ENCODE peak calls at places on chromosomes 2 and 18, in eight cellular contexts. O, R, G, D, L, K, C and B are unnamed samples.
A peak's percentile ranks its signal among the peaks of the same experiment; 100 is the strongest.

GRCh38 chr2:200616656-200617055 is 30.8 kb downstream of the AOX1 start:
- DNase-seq in K (no peak), G (no peak), C (peak; percentile 50), O (no peak), R (no peak), L (peak; percentile 67), D (no peak), B (no peak)

GRCh38 chr2:131493199-131494018 is 1.2 kb upstream of the MZT2A start:
- DNase-seq in R (peak; percentile 69), C (no peak), K (no peak), O (no peak), D (peak; percentile 7), L (no peak), G (no peak), B (no peak)

GRCh38 chr18:50970006-50970405 is 2.2 kb downstream of the ELAC1 start:
- DNase-seq in L (no peak), R (no peak), G (peak; percentile 43), K (no peak), C (no peak), D (no peak), O (peak; percentile 67), B (no peak)

GRCh38 chr18:55455938-55456337 is 132.1 kb downstream of the TCF4 start:
- DNase-seq in L (no peak), G (no peak), O (no peak), K (no peak), C (no peak), D (no peak), R (no peak), B (no peak)

GRCh38 chr18:10514082-10514481 is 11.7 kb upstream of the NAPG start:
- DNase-seq in R (no peak), C (no peak), D (no peak), O (no peak), L (no peak), G (no peak), K (no peak), B (no peak)

GRCh38 chr2:164275659-164276058 is 345.6 kb downstream of the GRB14 start:
- DNase-seq in C (no peak), K (no peak), L (no peak), O (no peak), R (no peak), D (no peak), G (no peak), B (no peak)

GRCh38 chr2:54204476-54204875 is 51.6 kb downstream of the TSPYL6 start:
- DNase-seq in C (no peak), G (no peak), L (no peak), O (no peak), K (no peak), R (no peak), D (no peak), B (no peak)

GRCh38 chr18:79577451-79578395 is 101.9 kb upstream of the CTDP1 start:
- DNase-seq in R (peak; percentile 82), O (peak; percentile 48), D (peak; percentile 31), C (peak; percentile 49), K (peak; percentile 34), G (no peak), L (no peak), B (no peak)

GRCh38 chr2:162184796-162185195 is 32.7 kb upstream of the GCG start:
- DNase-seq in L (no peak), K (no peak), R (no peak), C (no peak), G (no peak), D (no peak), O (no peak), B (no peak)

GRCh38 chr2:25664531-25665307 is 8.7 kb downstream of the DTNB start:
- DNase-seq in D (peak; percentile 62), C (peak; percentile 74), O (peak; percentile 57), K (peak; percentile 90), G (peak; percentile 11), L (peak; percentile 71), R (peak; percentile 88), B (peak; percentile 56)
- TF ChIP-seq CTCF in D (peak; percentile 89), C (peak; percentile 86), O (peak; percentile 73), K (peak; percentile 90), G (peak; percentile 61), L (peak; percentile 87), R (peak; percentile 88), B (peak; percentile 62)

GRCh38 chr2:159228006-159228655 is 58.4 kb downstream of the WDSUB1 start:
- DNase-seq in G (no peak), D (no peak), C (no peak), L (peak; percentile 36), K (no peak), R (no peak), O (no peak), B (no peak)

GRCh38 chr2:159229476-159230144 is 56.9 kb downstream of the WDSUB1 start:
- DNase-seq in G (no peak), K (no peak), C (no peak), R (no peak), L (no peak), O (peak; percentile 74), D (no peak), B (no peak)

GRCh38 chr2:159226608-159227007 is 59.9 kb downstream of the WDSUB1 start:
- DNase-seq in R (no peak), K (no peak), L (no peak), C (no peak), G (no peak), O (no peak), D (no peak), B (no peak)

GRCh38 chr2:159226059-159226461 is 60.4 kb downstream of the WDSUB1 start:
- DNase-seq in C (peak; percentile 52), R (peak; percentile 92), D (peak; percentile 73), G (no peak), K (no peak), O (no peak), L (peak; percentile 69), B (peak; percentile 11)

DNA sequence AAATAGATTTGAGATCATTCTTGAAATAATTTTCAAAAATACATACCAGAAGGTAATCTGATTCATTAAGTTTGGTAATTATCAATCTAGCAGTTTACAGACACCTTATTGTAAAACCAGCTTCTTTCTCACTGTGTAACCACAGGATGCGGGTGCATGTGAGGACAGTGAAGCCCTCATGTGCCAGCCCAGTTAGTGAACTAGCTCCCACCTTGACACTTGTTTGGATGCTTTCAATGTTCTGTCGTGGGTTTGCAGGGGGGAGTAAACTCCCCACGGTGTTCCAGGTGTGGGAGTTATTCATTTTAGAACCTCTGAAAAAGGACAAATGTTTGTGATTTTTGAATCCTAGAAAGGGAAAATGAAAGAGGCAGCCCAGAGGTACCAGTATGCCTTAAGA is 59.0 kb downstream of the WDSUB1 start:
- DNase-seq in K (no peak), L (no peak), O (no peak), G (no peak), C (no peak), D (no peak), R (no peak), B (no peak)
- H3K4me3 ChIP-seq in K (no peak overlapping the region), L (no peak overlapping the region), O (no peak overlapping the region), G (no peak overlapping the region), C (no peak overlapping the region), D (no peak overlapping the region), R (no peak overlapping the region), B (no peak overlapping the region)

GRCh38 chr18:12946549-12947354 is 1.1 kb upstream of the SEH1L start:
- DNase-seq in C (peak; percentile 89), D (peak; percentile 72), K (peak; percentile 80), L (peak; percentile 83), G (peak; percentile 60), R (peak; percentile 83), O (no peak), B (peak; percentile 36)
- TF ChIP-seq CTCF in C (peak; percentile 6), D (no peak), K (peak; percentile 25), L (no peak), G (no peak), R (peak; percentile 6), O (no peak), B (no peak)

GRCh38 chr2:141929331-141930252 is 201.2 kb downstream of the LRP1B start:
- DNase-seq in D (no peak), R (no peak), L (peak; percentile 31), O (no peak), C (no peak), G (no peak), K (no peak), B (no peak)

GRCh38 chr2:141930803-141931202 is 200.0 kb downstream of the LRP1B start:
- DNase-seq in D (no peak), O (no peak), L (no peak), G (no peak), R (no peak), K (no peak), C (no peak), B (no peak)

GRCh38 chr2:141927536-141927935 is 203.3 kb downstream of the LRP1B start:
- DNase-seq in D (no peak), O (no peak), K (no peak), L (peak; percentile 22), G (no peak), R (no peak), C (peak; percentile 16), B (no peak)

GRCh38 chr2:141931797-141932196 is 199.0 kb downstream of the LRP1B start:
- DNase-seq in G (no peak), R (no peak), K (no peak), L (no peak), D (no peak), C (no peak), O (no peak), B (no peak)

GRCh38 chr2:141933226-141933625 is 197.6 kb downstream of the LRP1B start:
- DNase-seq in K (no peak), O (no peak), L (no peak), D (no peak), G (no peak), R (no peak), C (no peak), B (no peak)
- H3K4me3 ChIP-seq in K (no peak overlapping the region), O (no peak overlapping the region), L (no peak overlapping the region), D (no peak overlapping the region), G (no peak overlapping the region), R (no peak overlapping the region), C (no peak overlapping the region), B (no peak overlapping the region)

GRCh38 chr2:188316791-188317423 is 25.2 kb downstream of the GULP1 start:
- DNase-seq in O (no peak), C (no peak), L (no peak), D (no peak), G (no peak), K (no peak), R (no peak), B (no peak)

GRCh38 chr2:188322569-188323531 is 31.2 kb downstream of the GULP1 start:
- DNase-seq in K (no peak), D (peak; percentile 75), G (no peak), L (peak; percentile 40), C (peak; percentile 83), O (no peak), R (peak; percentile 29), B (no peak)

GRCh38 chr2:188320861-188321260 is 29.2 kb downstream of the GULP1 start:
- DNase-seq in L (no peak), O (no peak), K (no peak), R (no peak), D (no peak), C (no peak), G (no peak), B (no peak)

GRCh38 chr2:188318161-188318749 is 26.6 kb downstream of the GULP1 start:
- DNase-seq in G (no peak), D (no peak), R (peak; percentile 49), O (no peak), C (no peak), L (no peak), K (no peak), B (no peak)

GRCh38 chr2:188319845-188320244 is 28.2 kb downstream of the GULP1 start:
- DNase-seq in O (no peak), L (no peak), R (no peak), G (no peak), K (no peak), D (no peak), C (no peak), B (no peak)
- TF ChIP-seq CTCF in O (no peak), L (peak; percentile 15), R (no peak), G (no peak), K (peak; percentile 58), D (peak; percentile 28), C (no peak), B (no peak)